ENCODE peak calls at places on chromosomes 7 and 10, in seven cellular contexts. One of them, this sample, is unnamed.

GRCh38 chr7:101813414-101814019 is 3.9 kb upstream of the CUX1 start:
- DNase-seq in fibroblast of mammary gland: no peak
- DNase-seq in choroid plexus epithelial cell: no peak
- DNase-seq in A549: no peak
- DNase-seq in HCT116: no peak
- DNase-seq in GM20000: no peak
- DNase-seq in brain microvascular endothelial cell: no peak
- DNase-seq in this sample: no peak

GRCh38 chr7:70042533-70042932 is 444.3 kb downstream of the AUTS2 start:
- DNase-seq in fibroblast of mammary gland: peak
- DNase-seq in choroid plexus epithelial cell: peak
- DNase-seq in A549: no peak
- DNase-seq in HCT116: no peak
- DNase-seq in GM20000: no peak
- DNase-seq in brain microvascular endothelial cell: no peak
- DNase-seq in this sample: peak

GRCh38 chr7:144414815-144415214 is 11.3 kb upstream of the NOBOX start:
- DNase-seq in fibroblast of mammary gland: no peak
- DNase-seq in choroid plexus epithelial cell: no peak
- DNase-seq in A549: no peak
- DNase-seq in HCT116: no peak
- DNase-seq in GM20000: no peak
- DNase-seq in brain microvascular endothelial cell: no peak
- DNase-seq in this sample: no peak

GRCh38 chr7:83484266-83484665 is 164.7 kb downstream of the SEMA3E start:
- DNase-seq in fibroblast of mammary gland: no peak
- DNase-seq in choroid plexus epithelial cell: no peak
- DNase-seq in A549: no peak
- DNase-seq in HCT116: no peak
- DNase-seq in GM20000: no peak
- DNase-seq in brain microvascular endothelial cell: no peak
- DNase-seq in this sample: no peak

GRCh38 chr7:104767826-104768536 is 246.0 kb upstream of the KMT2E start:
- DNase-seq in fibroblast of mammary gland: no peak
- DNase-seq in choroid plexus epithelial cell: no peak
- DNase-seq in A549: no peak
- DNase-seq in HCT116: no peak
- DNase-seq in GM20000: no peak
- DNase-seq in brain microvascular endothelial cell: no peak
- DNase-seq in this sample: no peak

GRCh38 chr7:25246306-25246705 is 18.0 kb upstream of the NPVF start:
- DNase-seq in fibroblast of mammary gland: no peak
- DNase-seq in choroid plexus epithelial cell: no peak
- DNase-seq in A549: no peak
- DNase-seq in HCT116: no peak
- DNase-seq in GM20000: no peak
- DNase-seq in brain microvascular endothelial cell: no peak
- DNase-seq in this sample: no peak

GRCh38 chr7:36152756-36153570 is at the start of gene EEPD1:
- DNase-seq in fibroblast of mammary gland: peak
- DNase-seq in choroid plexus epithelial cell: peak
- DNase-seq in A549: peak
- DNase-seq in HCT116: peak
- DNase-seq in GM20000: peak
- DNase-seq in brain microvascular endothelial cell: peak
- DNase-seq in this sample: peak

GRCh38 chr10:44926771-44927751 is 15.9 kb downstream of the TMEM72 start:
- DNase-seq in fibroblast of mammary gland: peak
- DNase-seq in choroid plexus epithelial cell: peak
- DNase-seq in A549: no peak
- DNase-seq in HCT116: no peak
- DNase-seq in GM20000: no peak
- DNase-seq in brain microvascular endothelial cell: no peak
- DNase-seq in this sample: no peak

GRCh38 chr10:91613411-91614253 is 19.2 kb downstream of the PPP1R3C start:
- DNase-seq in fibroblast of mammary gland: peak
- DNase-seq in choroid plexus epithelial cell: peak
- DNase-seq in A549: peak
- DNase-seq in HCT116: peak
- DNase-seq in GM20000: no peak
- DNase-seq in brain microvascular endothelial cell: peak
- DNase-seq in this sample: peak

GRCh38 chr10:114953047-114953446 is 15.1 kb downstream of the TRUB1 start:
- DNase-seq in fibroblast of mammary gland: no peak
- DNase-seq in choroid plexus epithelial cell: no peak
- DNase-seq in A549: no peak
- DNase-seq in HCT116: no peak
- DNase-seq in GM20000: peak
- DNase-seq in brain microvascular endothelial cell: no peak
- DNase-seq in this sample: no peak

DNA sequence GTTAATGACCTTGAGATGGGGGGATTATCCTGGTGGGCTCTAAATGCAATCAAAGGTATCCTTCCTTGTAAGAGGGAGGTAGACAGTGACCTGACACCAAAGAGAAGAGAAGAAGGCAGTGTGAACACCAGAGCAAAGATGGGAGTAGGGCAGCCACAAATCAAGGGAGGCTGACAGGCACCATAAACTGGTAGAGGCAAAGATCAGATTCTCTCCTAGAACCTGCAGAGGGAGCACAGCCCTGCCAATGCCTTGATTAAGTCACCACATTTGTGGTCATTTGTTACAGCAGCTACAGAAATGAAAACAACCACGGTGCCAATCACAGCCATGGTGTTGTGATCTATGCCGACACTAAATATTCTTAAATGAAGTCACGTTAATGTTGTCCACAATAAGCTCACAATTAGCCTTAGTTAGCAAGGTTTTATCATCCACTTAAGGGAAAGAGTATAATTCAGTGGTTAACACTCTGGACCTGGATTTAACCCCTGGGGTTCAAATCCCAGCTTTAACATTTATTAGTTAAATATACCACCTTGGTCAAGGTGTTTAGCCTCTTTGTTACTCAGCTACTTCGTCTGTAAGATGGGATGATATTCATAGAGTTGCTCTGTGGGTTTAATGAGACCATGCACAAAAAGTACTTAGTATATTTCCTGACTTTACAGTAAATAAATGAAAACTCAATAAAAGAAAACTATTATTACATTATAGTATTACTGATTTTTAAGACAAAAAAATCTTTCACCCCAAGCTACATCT is 70.8 kb downstream of the SGMS1 start:
- DNase-seq in fibroblast of mammary gland: peak
- DNase-seq in choroid plexus epithelial cell: peak
- DNase-seq in A549: peak
- DNase-seq in HCT116: no peak
- DNase-seq in GM20000: no peak
- DNase-seq in brain microvascular endothelial cell: peak
- DNase-seq in this sample: no peak
- TF ChIP-seq CTCF in fibroblast of mammary gland: peak
- TF ChIP-seq CTCF in choroid plexus epithelial cell: peak
- TF ChIP-seq CTCF in A549: peak
- TF ChIP-seq CTCF in HCT116: no peak
- TF ChIP-seq CTCF in GM20000: peak
- TF ChIP-seq CTCF in brain microvascular endothelial cell: peak
- TF ChIP-seq CTCF in this sample: peak

GRCh38 chr7:51619880-51620279 is 303.3 kb upstream of the COBL start:
- DNase-seq in fibroblast of mammary gland: no peak
- DNase-seq in choroid plexus epithelial cell: no peak
- DNase-seq in A549: no peak
- DNase-seq in HCT116: no peak
- DNase-seq in GM20000: no peak
- DNase-seq in brain microvascular endothelial cell: no peak
- DNase-seq in this sample: no peak

GRCh38 chr7:51621956-51622355 is 305.3 kb upstream of the COBL start:
- DNase-seq in fibroblast of mammary gland: no peak
- DNase-seq in choroid plexus epithelial cell: no peak
- DNase-seq in A549: no peak
- DNase-seq in HCT116: no peak
- DNase-seq in GM20000: no peak
- DNase-seq in brain microvascular endothelial cell: no peak
- DNase-seq in this sample: no peak

GRCh38 chr7:51617691-51618090 is 301.1 kb upstream of the COBL start:
- DNase-seq in fibroblast of mammary gland: no peak
- DNase-seq in choroid plexus epithelial cell: no peak
- DNase-seq in A549: no peak
- DNase-seq in HCT116: no peak
- DNase-seq in GM20000: no peak
- DNase-seq in brain microvascular endothelial cell: no peak
- DNase-seq in this sample: no peak

GRCh38 chr7:51620690-51621089 is 304.1 kb upstream of the COBL start:
- DNase-seq in fibroblast of mammary gland: no peak
- DNase-seq in choroid plexus epithelial cell: no peak
- DNase-seq in A549: peak
- DNase-seq in HCT116: no peak
- DNase-seq in GM20000: no peak
- DNase-seq in brain microvascular endothelial cell: no peak
- DNase-seq in this sample: no peak
- TF ChIP-seq CTCF in fibroblast of mammary gland: no peak
- TF ChIP-seq CTCF in choroid plexus epithelial cell: no peak
- TF ChIP-seq CTCF in A549: no peak
- TF ChIP-seq CTCF in HCT116: no peak
- TF ChIP-seq CTCF in GM20000: no peak
- TF ChIP-seq CTCF in brain microvascular endothelial cell: no peak
- TF ChIP-seq CTCF in this sample: no peak

GRCh38 chr7:89618269-89618668 is 536.0 kb upstream of the STEAP1 start:
- DNase-seq in fibroblast of mammary gland: no peak
- DNase-seq in choroid plexus epithelial cell: no peak
- DNase-seq in A549: no peak
- DNase-seq in HCT116: no peak
- DNase-seq in GM20000: no peak
- DNase-seq in brain microvascular endothelial cell: no peak
- DNase-seq in this sample: no peak

GRCh38 chr7:89621925-89622641 is 532.2 kb upstream of the STEAP1 start:
- DNase-seq in fibroblast of mammary gland: no peak
- DNase-seq in choroid plexus epithelial cell: no peak
- DNase-seq in A549: no peak
- DNase-seq in HCT116: no peak
- DNase-seq in GM20000: no peak
- DNase-seq in brain microvascular endothelial cell: no peak
- DNase-seq in this sample: no peak

GRCh38 chr7:89623018-89623672 is 531.1 kb upstream of the STEAP1 start:
- DNase-seq in fibroblast of mammary gland: peak
- DNase-seq in choroid plexus epithelial cell: peak
- DNase-seq in A549: peak
- DNase-seq in HCT116: peak
- DNase-seq in GM20000: peak
- DNase-seq in brain microvascular endothelial cell: peak
- DNase-seq in this sample: no peak
- TF ChIP-seq CTCF in fibroblast of mammary gland: peak
- TF ChIP-seq CTCF in choroid plexus epithelial cell: peak
- TF ChIP-seq CTCF in A549: peak
- TF ChIP-seq CTCF in HCT116: peak
- TF ChIP-seq CTCF in GM20000: peak
- TF ChIP-seq CTCF in brain microvascular endothelial cell: peak
- TF ChIP-seq CTCF in this sample: peak

DNA sequence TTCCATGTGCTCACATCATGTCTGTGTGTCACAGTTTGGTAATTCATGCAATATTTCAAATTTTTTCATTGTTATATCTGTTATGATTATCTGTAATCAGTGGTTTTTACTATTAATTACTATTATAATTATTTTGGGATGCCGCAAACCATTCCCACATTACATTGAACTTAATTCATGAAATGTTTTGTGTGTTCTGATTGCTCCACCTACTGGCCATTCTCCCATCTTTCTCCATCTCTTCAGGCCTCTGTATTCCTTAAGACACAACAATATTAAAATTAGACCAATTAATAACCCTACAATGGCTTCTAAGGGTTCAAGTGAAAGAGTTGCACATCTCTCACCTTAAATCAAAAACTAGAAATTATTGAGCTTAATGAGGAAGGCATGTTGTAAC is 398.5 kb downstream of the PCDH15 start:
- DNase-seq in fibroblast of mammary gland: peak
- DNase-seq in choroid plexus epithelial cell: peak
- DNase-seq in A549: peak
- DNase-seq in HCT116: no peak
- DNase-seq in GM20000: no peak
- DNase-seq in brain microvascular endothelial cell: no peak
- DNase-seq in this sample: no peak
- TF ChIP-seq CTCF in fibroblast of mammary gland: peak
- TF ChIP-seq CTCF in choroid plexus epithelial cell: peak
- TF ChIP-seq CTCF in A549: peak
- TF ChIP-seq CTCF in HCT116: no peak
- TF ChIP-seq CTCF in GM20000: peak
- TF ChIP-seq CTCF in brain microvascular endothelial cell: peak
- TF ChIP-seq CTCF in this sample: no peak

GRCh38 chr10:29837586-29837985 is 202.8 kb upstream of the SVIL start:
- DNase-seq in fibroblast of mammary gland: no peak
- DNase-seq in choroid plexus epithelial cell: no peak
- DNase-seq in A549: no peak
- DNase-seq in HCT116: no peak
- DNase-seq in GM20000: no peak
- DNase-seq in brain microvascular endothelial cell: no peak
- DNase-seq in this sample: no peak

GRCh38 chr10:29841724-29842649 is 207.2 kb upstream of the SVIL start:
- DNase-seq in fibroblast of mammary gland: no peak
- DNase-seq in choroid plexus epithelial cell: peak
- DNase-seq in A549: peak
- DNase-seq in HCT116: no peak
- DNase-seq in GM20000: no peak
- DNase-seq in brain microvascular endothelial cell: peak
- DNase-seq in this sample: no peak

GRCh38 chr10:29840516-29841276 is 205.9 kb upstream of the SVIL start:
- DNase-seq in fibroblast of mammary gland: no peak
- DNase-seq in choroid plexus epithelial cell: no peak
- DNase-seq in A549: no peak
- DNase-seq in HCT116: no peak
- DNase-seq in GM20000: no peak
- DNase-seq in brain microvascular endothelial cell: no peak
- DNase-seq in this sample: no peak

GRCh38 chr10:29838529-29838928 is 203.8 kb upstream of the SVIL start:
- DNase-seq in fibroblast of mammary gland: no peak
- DNase-seq in choroid plexus epithelial cell: no peak
- DNase-seq in A549: no peak
- DNase-seq in HCT116: no peak
- DNase-seq in GM20000: no peak
- DNase-seq in brain microvascular endothelial cell: no peak
- DNase-seq in this sample: no peak

DNA sequence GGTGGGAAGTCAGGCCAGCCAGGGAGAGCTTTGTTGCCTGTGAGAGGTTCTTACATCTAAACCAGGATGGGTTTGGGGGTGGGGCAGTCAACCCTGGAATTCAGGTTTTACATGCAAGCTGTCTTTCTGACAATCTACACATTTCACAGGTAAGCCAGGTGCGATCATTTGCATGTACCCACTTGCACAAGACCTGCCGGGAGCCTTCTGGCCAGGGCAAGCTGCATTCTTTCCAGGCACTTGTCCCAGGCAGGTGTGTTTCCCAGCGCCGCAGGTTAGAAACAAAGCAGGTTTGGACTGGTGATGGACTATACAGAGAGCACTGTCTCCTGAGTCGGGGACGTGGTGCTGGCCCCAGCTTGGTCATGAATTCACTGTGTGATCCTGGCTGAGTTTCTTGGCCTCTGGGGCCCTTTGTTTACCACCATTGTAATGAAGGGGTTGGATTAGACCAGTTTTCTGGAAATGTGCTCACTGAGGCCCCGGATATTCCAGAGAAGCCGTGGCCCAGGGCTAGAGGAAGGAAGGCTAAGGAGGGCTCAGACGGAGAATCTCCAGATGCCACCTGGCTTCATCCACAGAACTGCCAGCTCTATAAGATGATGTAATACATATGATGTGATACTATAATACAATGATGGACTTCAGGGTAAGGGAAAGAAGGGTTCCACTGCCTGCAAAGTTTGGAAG is 205.2 kb upstream of the SVIL start:
- DNase-seq in fibroblast of mammary gland: no peak
- DNase-seq in choroid plexus epithelial cell: no peak
- DNase-seq in A549: no peak
- DNase-seq in HCT116: no peak
- DNase-seq in GM20000: no peak
- DNase-seq in brain microvascular endothelial cell: no peak
- DNase-seq in this sample: no peak
- TF ChIP-seq CTCF in fibroblast of mammary gland: no peak
- TF ChIP-seq CTCF in choroid plexus epithelial cell: no peak
- TF ChIP-seq CTCF in A549: no peak
- TF ChIP-seq CTCF in HCT116: no peak
- TF ChIP-seq CTCF in GM20000: no peak
- TF ChIP-seq CTCF in brain microvascular endothelial cell: no peak
- TF ChIP-seq CTCF in this sample: no peak